ENCODE peak calls at places on chromosomes 1 and 21, in five cellular contexts. One of them, this sample, is unnamed.

GRCh38 chr1:41378999-41379740 is 17.9 kb downstream of the FOXO6 start:
- DNase-seq in fibroblast of lung: no peak
- DNase-seq in keratinocyte: no peak
- DNase-seq in hepatocyte: no peak
- DNase-seq in mammary epithelial cell: no peak
- DNase-seq in this sample: no peak

GRCh38 chr1:173661271-173661670 is 8.4 kb downstream of the ANKRD45 start:
- DNase-seq in hepatocyte: no peak
- DNase-seq in mammary epithelial cell: no peak
- DNase-seq in keratinocyte: no peak
- DNase-seq in fibroblast of lung: no peak
- DNase-seq in this sample: no peak

GRCh38 chr21:32565856-32566465 is 19.4 kb downstream of the TCP10L start:
- DNase-seq in keratinocyte: no peak
- DNase-seq in mammary epithelial cell: no peak
- DNase-seq in hepatocyte: no peak
- DNase-seq in fibroblast of lung: peak; percentile 77
- DNase-seq in this sample: no peak

GRCh38 chr1:232038704-232039103 is 412.1 kb downstream of the DISC1 start:
- DNase-seq in keratinocyte: no peak
- DNase-seq in hepatocyte: no peak
- DNase-seq in mammary epithelial cell: no peak
- DNase-seq in fibroblast of lung: no peak
- DNase-seq in this sample: no peak

GRCh38 chr21:35352066-35352770 is 303.1 kb upstream of the RUNX1 start:
- DNase-seq in hepatocyte: no peak
- DNase-seq in keratinocyte: no peak
- DNase-seq in mammary epithelial cell: peak; percentile 57
- DNase-seq in fibroblast of lung: peak; percentile 95
- DNase-seq in this sample: no peak

GRCh38 chr1:223364685-223365382 is 858 bp upstream of the SUSD4 start:
- DNase-seq in fibroblast of lung: peak; percentile 11
- DNase-seq in mammary epithelial cell: no peak
- DNase-seq in keratinocyte: no peak
- DNase-seq in hepatocyte: no peak
- DNase-seq in this sample: peak; percentile 22

GRCh38 chr1:147717051-147717705 is 43.2 kb downstream of the GJA5 start:
- DNase-seq in hepatocyte: peak; percentile 77
- DNase-seq in fibroblast of lung: no peak
- DNase-seq in keratinocyte: peak; percentile 92
- DNase-seq in mammary epithelial cell: peak; percentile 91
- DNase-seq in this sample: peak; percentile 100

GRCh38 chr1:108129999-108130398 is 70.1 kb downstream of the SLC25A24 start:
- DNase-seq in hepatocyte: no peak
- DNase-seq in keratinocyte: no peak
- DNase-seq in mammary epithelial cell: no peak
- DNase-seq in fibroblast of lung: no peak
- DNase-seq in this sample: no peak

GRCh38 chr21:33732038-33732437 is 89.7 kb downstream of the ITSN1 start:
- DNase-seq in hepatocyte: no peak
- DNase-seq in mammary epithelial cell: no peak
- DNase-seq in fibroblast of lung: peak; percentile 54
- DNase-seq in keratinocyte: no peak
- DNase-seq in this sample: no peak

GRCh38 chr1:33297911-33298622 is 22.8 kb downstream of the A3GALT2 start:
- DNase-seq in hepatocyte: no peak
- DNase-seq in keratinocyte: no peak
- DNase-seq in mammary epithelial cell: no peak
- DNase-seq in fibroblast of lung: no peak
- DNase-seq in this sample: no peak

GRCh38 chr1:213586609-213586972 is 401.2 kb upstream of the PROX1 start:
- DNase-seq in fibroblast of lung: no peak
- DNase-seq in keratinocyte: no peak
- DNase-seq in mammary epithelial cell: no peak
- DNase-seq in hepatocyte: no peak
- DNase-seq in this sample: no peak

GRCh38 chr1:62585481-62586155 is 11.7 kb upstream of the ANGPTL3 start:
- DNase-seq in fibroblast of lung: no peak
- DNase-seq in mammary epithelial cell: no peak
- DNase-seq in keratinocyte: no peak
- DNase-seq in hepatocyte: no peak
- DNase-seq in this sample: no peak

GRCh38 chr1:224387302-224387912 is 30.7 kb downstream of the CNIH4 start:
- DNase-seq in mammary epithelial cell: no peak
- DNase-seq in hepatocyte: no peak
- DNase-seq in keratinocyte: no peak
- DNase-seq in fibroblast of lung: no peak
- DNase-seq in this sample: no peak

GRCh38 chr1:43773821-43774220 is 66.5 kb downstream of the ST3GAL3 start:
- DNase-seq in hepatocyte: no peak
- DNase-seq in mammary epithelial cell: no peak
- DNase-seq in fibroblast of lung: no peak
- DNase-seq in keratinocyte: no peak
- DNase-seq in this sample: no peak

GRCh38 chr1:203037509-203038190 is 11.4 kb downstream of the PPFIA4 start:
- DNase-seq in fibroblast of lung: no peak
- DNase-seq in mammary epithelial cell: no peak
- DNase-seq in keratinocyte: no peak
- DNase-seq in hepatocyte: no peak
- DNase-seq in this sample: no peak

GRCh38 chr21:28538987-28539622 is 453.6 kb downstream of the LTN1 start:
- DNase-seq in mammary epithelial cell: peak; percentile 69
- DNase-seq in keratinocyte: no peak
- DNase-seq in hepatocyte: no peak
- DNase-seq in fibroblast of lung: peak; percentile 87
- DNase-seq in this sample: no peak

GRCh38 chr1:53343831-53344668 is 16.2 kb upstream of the LRP8 start:
- DNase-seq in mammary epithelial cell: no peak
- DNase-seq in hepatocyte: peak; percentile 5
- DNase-seq in fibroblast of lung: peak; percentile 18
- DNase-seq in keratinocyte: no peak
- DNase-seq in this sample: no peak

GRCh38 chr1:58975888-58976287 is 192.0 kb upstream of the JUN start:
- DNase-seq in hepatocyte: peak; percentile 23
- DNase-seq in keratinocyte: peak; percentile 46
- DNase-seq in mammary epithelial cell: peak; percentile 78
- DNase-seq in fibroblast of lung: no peak
- DNase-seq in this sample: no peak

GRCh38 chr21:39633043-39633442 is 20.3 kb downstream of the B3GALT5 start:
- DNase-seq in fibroblast of lung: peak; percentile 77
- DNase-seq in keratinocyte: no peak
- DNase-seq in mammary epithelial cell: peak; percentile 27
- DNase-seq in hepatocyte: peak; percentile 59
- DNase-seq in this sample: no peak

GRCh38 chr1:33876970-33877680 is 13.2 kb downstream of the HMGB4 start:
- DNase-seq in fibroblast of lung: peak; percentile 95
- DNase-seq in mammary epithelial cell: no peak
- DNase-seq in keratinocyte: peak; percentile 7
- DNase-seq in hepatocyte: no peak
- DNase-seq in this sample: no peak

GRCh38 chr1:10969267-10969970 is 43.0 kb upstream of the TARDBP start:
- DNase-seq in mammary epithelial cell: no peak
- DNase-seq in keratinocyte: no peak
- DNase-seq in hepatocyte: no peak
- DNase-seq in fibroblast of lung: no peak
- DNase-seq in this sample: no peak

GRCh38 chr1:208100906-208101305 is 143.3 kb downstream of the PLXNA2 start:
- DNase-seq in mammary epithelial cell: no peak
- DNase-seq in hepatocyte: no peak
- DNase-seq in keratinocyte: no peak
- DNase-seq in fibroblast of lung: peak; percentile 74
- DNase-seq in this sample: no peak

GRCh38 chr1:223260712-223261111 is 103.3 kb downstream of the SUSD4 start:
- DNase-seq in fibroblast of lung: no peak
- DNase-seq in mammary epithelial cell: no peak
- DNase-seq in keratinocyte: no peak
- DNase-seq in hepatocyte: no peak
- DNase-seq in this sample: no peak

GRCh38 chr1:200207711-200208126 is 180.2 kb downstream of the NR5A2 start:
- DNase-seq in keratinocyte: no peak
- DNase-seq in fibroblast of lung: peak; percentile 57
- DNase-seq in mammary epithelial cell: no peak
- DNase-seq in hepatocyte: no peak
- DNase-seq in this sample: no peak

GRCh38 chr21:34020934-34021553 is 52.3 kb upstream of the MRPS6 start:
- DNase-seq in fibroblast of lung: peak; percentile 57
- DNase-seq in hepatocyte: no peak
- DNase-seq in mammary epithelial cell: no peak
- DNase-seq in keratinocyte: no peak
- DNase-seq in this sample: no peak

GRCh38 chr1:168236836-168237611 is 11.2 kb downstream of the SFT2D2 start:
- DNase-seq in hepatocyte: no peak
- DNase-seq in mammary epithelial cell: peak; percentile 75
- DNase-seq in keratinocyte: no peak
- DNase-seq in fibroblast of lung: peak; percentile 55
- DNase-seq in this sample: no peak

GRCh38 chr1:105793541-105794146 is 1262.8 kb upstream of the PRMT6 start:
- DNase-seq in keratinocyte: no peak
- DNase-seq in fibroblast of lung: no peak
- DNase-seq in mammary epithelial cell: peak; percentile 1
- DNase-seq in hepatocyte: peak; percentile 71
- DNase-seq in this sample: peak; percentile 25

GRCh38 chr21:14530574-14530973 is 15.5 kb downstream of the SAMSN1 start:
- DNase-seq in hepatocyte: no peak
- DNase-seq in keratinocyte: no peak
- DNase-seq in fibroblast of lung: no peak
- DNase-seq in mammary epithelial cell: no peak
- DNase-seq in this sample: no peak

GRCh38 chr21:14527690-14528652 is 18.1 kb downstream of the SAMSN1 start:
- DNase-seq in keratinocyte: no peak
- DNase-seq in hepatocyte: no peak
- DNase-seq in mammary epithelial cell: no peak
- DNase-seq in fibroblast of lung: no peak
- DNase-seq in this sample: no peak

GRCh38 chr21:14526199-14526598 is 19.9 kb downstream of the SAMSN1 start:
- DNase-seq in fibroblast of lung: no peak
- DNase-seq in keratinocyte: no peak
- DNase-seq in mammary epithelial cell: no peak
- DNase-seq in hepatocyte: no peak
- DNase-seq in this sample: no peak

GRCh38 chr21:14528815-14529214 is 17.3 kb downstream of the SAMSN1 start:
- DNase-seq in mammary epithelial cell: no peak
- DNase-seq in keratinocyte: no peak
- DNase-seq in fibroblast of lung: no peak
- DNase-seq in hepatocyte: no peak
- DNase-seq in this sample: no peak

GRCh38 chr21:14526816-14527689 is 19.1 kb downstream of the SAMSN1 start:
- DNase-seq in hepatocyte: no peak
- DNase-seq in keratinocyte: no peak
- DNase-seq in fibroblast of lung: no peak
- DNase-seq in mammary epithelial cell: no peak
- DNase-seq in this sample: no peak
- H3K4me3 ChIP-seq in hepatocyte: no peak overlapping the region
- H3K4me3 ChIP-seq in keratinocyte: no peak overlapping the region
- H3K4me3 ChIP-seq in fibroblast of lung: no peak overlapping the region
- H3K4me3 ChIP-seq in mammary epithelial cell: no peak overlapping the region
- H3K4me3 ChIP-seq in this sample: no peak overlapping the region

GRCh38 chr21:44740721-44741120 is 29.3 kb upstream of the TSPEAR start:
- DNase-seq in keratinocyte: no peak
- DNase-seq in mammary epithelial cell: no peak
- DNase-seq in fibroblast of lung: no peak
- DNase-seq in hepatocyte: no peak
- DNase-seq in this sample: no peak

GRCh38 chr21:44738621-44739020 is 27.2 kb upstream of the TSPEAR start:
- DNase-seq in mammary epithelial cell: no peak
- DNase-seq in hepatocyte: no peak
- DNase-seq in fibroblast of lung: no peak
- DNase-seq in keratinocyte: no peak
- DNase-seq in this sample: no peak

GRCh38 chr21:44739316-44739715 is 27.9 kb upstream of the TSPEAR start:
- DNase-seq in hepatocyte: no peak
- DNase-seq in keratinocyte: no peak
- DNase-seq in mammary epithelial cell: no peak
- DNase-seq in fibroblast of lung: no peak
- DNase-seq in this sample: no peak

GRCh38 chr21:44741921-44742320 is 30.5 kb upstream of the TSPEAR start:
- DNase-seq in keratinocyte: no peak
- DNase-seq in fibroblast of lung: no peak
- DNase-seq in hepatocyte: no peak
- DNase-seq in mammary epithelial cell: no peak
- DNase-seq in this sample: no peak

GRCh38 chr21:44742418-44743153 is 31.2 kb upstream of the TSPEAR start:
- DNase-seq in fibroblast of lung: no peak
- DNase-seq in keratinocyte: no peak
- DNase-seq in mammary epithelial cell: peak; percentile 17
- DNase-seq in hepatocyte: no peak
- DNase-seq in this sample: no peak
- TF ChIP-seq CTCF in fibroblast of lung: peak; percentile 29
- TF ChIP-seq CTCF in keratinocyte: no peak
- TF ChIP-seq CTCF in mammary epithelial cell: peak; percentile 51
- TF ChIP-seq CTCF in hepatocyte: peak; percentile 31
- TF ChIP-seq CTCF in this sample: peak; percentile 47

DNA sequence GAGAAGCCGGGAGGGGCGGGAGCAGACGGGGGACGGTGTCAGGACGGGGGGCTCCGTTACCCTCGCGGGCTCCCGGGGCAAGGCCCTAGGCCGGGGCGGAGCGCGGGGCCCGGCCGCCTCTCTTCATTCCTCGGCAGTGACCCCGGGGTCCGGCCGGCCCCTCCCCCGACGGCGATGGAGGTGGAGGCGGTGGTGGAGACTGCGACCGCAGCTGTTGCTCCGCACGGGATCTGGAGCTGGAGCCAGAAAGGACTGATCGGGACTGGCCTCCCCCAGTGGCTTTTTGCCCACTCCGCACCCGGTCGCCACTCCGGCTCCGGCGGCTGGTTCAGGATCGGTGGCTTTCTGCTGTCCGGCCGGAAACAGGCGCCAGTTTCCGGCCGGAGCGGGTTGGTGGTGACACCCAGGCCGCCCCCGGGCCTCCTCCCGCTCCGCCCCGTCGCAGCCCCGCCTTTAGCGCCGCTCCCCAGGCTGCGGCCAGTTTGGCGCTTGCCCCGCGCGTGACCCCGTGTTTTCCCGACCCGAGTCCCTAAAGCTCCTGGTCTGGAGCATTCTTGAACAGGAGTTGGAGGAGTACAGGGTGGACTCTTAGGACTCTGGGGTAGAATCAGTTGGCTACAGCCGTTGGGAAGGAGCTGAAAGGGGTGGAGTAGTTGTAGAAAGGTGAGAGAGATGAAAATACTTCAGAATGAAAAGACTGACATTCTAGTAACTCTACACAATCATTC is at the start of gene OTUD7B:
- DNase-seq in mammary epithelial cell: peak; percentile 88
- DNase-seq in keratinocyte: no peak
- DNase-seq in fibroblast of lung: peak; percentile 87
- DNase-seq in hepatocyte: peak; percentile 96
- DNase-seq in this sample: peak; percentile 87
- TF ChIP-seq EZH2 in mammary epithelial cell: no peak
- TF ChIP-seq EZH2 in keratinocyte: no peak
- TF ChIP-seq EZH2 in fibroblast of lung: no peak
- TF ChIP-seq EZH2 in hepatocyte: no peak
- TF ChIP-seq EZH2 in this sample: no peak

DNA sequence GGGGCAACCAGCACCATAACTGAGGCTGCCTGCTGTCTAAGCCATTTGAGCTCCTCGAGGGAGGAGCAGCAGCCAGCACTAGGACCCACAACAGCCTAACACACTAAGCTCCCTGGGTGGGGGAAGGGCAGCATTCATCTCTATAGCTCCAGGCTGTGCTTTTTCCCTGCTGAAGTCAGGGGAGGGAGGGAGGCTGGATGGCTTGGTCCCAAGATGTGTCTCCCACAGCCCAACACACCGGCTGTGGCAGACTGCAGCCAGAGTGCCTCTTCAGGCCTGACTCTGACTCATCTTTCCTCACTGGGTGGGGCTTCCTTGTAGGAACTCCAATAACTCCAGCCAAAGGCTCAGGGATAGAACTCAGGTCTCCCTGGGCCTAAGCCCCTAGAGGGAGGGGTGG is 296.3 kb downstream of the PRDM2 start:
- DNase-seq in fibroblast of lung: no peak
- DNase-seq in keratinocyte: no peak
- DNase-seq in mammary epithelial cell: no peak
- DNase-seq in hepatocyte: no peak
- DNase-seq in this sample: no peak
- H3K4me3 ChIP-seq in fibroblast of lung: no peak overlapping the region
- H3K4me3 ChIP-seq in keratinocyte: no peak overlapping the region
- H3K4me3 ChIP-seq in mammary epithelial cell: no peak overlapping the region
- H3K4me3 ChIP-seq in hepatocyte: no peak overlapping the region
- H3K4me3 ChIP-seq in this sample: no peak overlapping the region